ENCODE peak calls at places on chromosomes 13 and 19, in four cellular contexts. N is suprapubic skin, P is SW480, T is RCC 7860. E is an unnamed sample.

GRCh38 chr13:33531484-33531883 is 245.9 kb upstream of the STARD13 start:
- DNase-seq in N (no peak), P (no peak), T (no peak), E (no peak)

GRCh38 chr19:13812544-13812943 is 17.3 kb downstream of the ZSWIM4 start:
- DNase-seq in T (no peak), P (no peak), N (no peak), E (no peak)

GRCh38 chr19:51514866-51515481 is 13.4 kb upstream of the SIGLEC12 start:
- DNase-seq in N (no peak), P (peak), T (peak), E (peak)

GRCh38 chr13:80858131-80858530 is 517.2 kb upstream of the SPRY2 start:
- DNase-seq in T (no peak), P (no peak), N (no peak), E (no peak)

GRCh38 chr13:90336507-90336906 is 1011.0 kb upstream of the MIR17HG start:
- DNase-seq in T (no peak), N (no peak), P (no peak), E (no peak)

GRCh38 chr19:2186071-2186846 is 22.5 kb downstream of the DOT1L start:
- DNase-seq in N (peak), T (no peak), P (no peak), E (no peak)

GRCh38 chr13:30696278-30697176 is 38.8 kb upstream of the ALOX5AP start:
- DNase-seq in P (no peak), T (peak), N (peak), E (no peak)

GRCh38 chr19:45913874-45914830 is at the start of gene NANOS2:
- DNase-seq in P (peak), N (no peak), T (no peak), E (no peak)

GRCh38 chr13:100767192-100767591 is 92.6 kb upstream of the TMTC4 start:
- DNase-seq in T (no peak), P (no peak), N (no peak), E (no peak)

GRCh38 chr19:33055718-33056117 is 9.0 kb downstream of the RHPN2 start:
- DNase-seq in P (no peak), N (no peak), T (no peak), E (no peak)

GRCh38 chr13:27131202-27131623 is 40.4 kb downstream of the USP12 start:
- DNase-seq in N (no peak), T (peak), P (no peak), E (no peak)

GRCh38 chr19:15332311-15332996 is at the start of gene BRD4:
- DNase-seq in P (peak), N (peak), T (peak), E (peak)

GRCh38 chr19:4567584-4568071 is 8.1 kb upstream of the SEMA6B start:
- DNase-seq in N (peak), T (no peak), P (no peak), E (no peak)

GRCh38 chr13:24038405-24038804 is 122.1 kb upstream of the SPATA13 start:
- DNase-seq in P (peak), N (no peak), T (no peak), E (no peak)

GRCh38 chr19:55831846-55832245 is at the start of gene NLRP11:
- DNase-seq in P (no peak), N (no peak), T (no peak), E (no peak)

GRCh38 chr13:80070024-80070703 is 270.8 kb downstream of the SPRY2 start:
- DNase-seq in P (peak), N (no peak), T (no peak), E (no peak)

GRCh38 chr19:4431808-4432674 is 25.6 kb downstream of the UBXN6 start:
- DNase-seq in P (no peak), N (no peak), T (no peak), E (no peak)

GRCh38 chr19:881385-882071 is 11.5 kb downstream of the MED16 start:
- DNase-seq in T (no peak), N (no peak), P (no peak), E (no peak)

GRCh38 chr19:2033115-2033824 is 17.8 kb upstream of the BTBD2 start:
- DNase-seq in P (no peak), N (no peak), T (no peak), E (no peak)

GRCh38 chr13:36418022-36418805 is 14.1 kb upstream of the CCNA1 start:
- DNase-seq in N (no peak), P (peak), T (peak), E (no peak)

GRCh38 chr19:17829855-17830566 is 8.7 kb upstream of the INSL3 start:
- DNase-seq in P (peak), T (no peak), N (peak), E (no peak)

GRCh38 chr13:93915269-93915809 is 564.1 kb downstream of the DCT start:
- DNase-seq in N (no peak), P (no peak), T (no peak), E (no peak)

GRCh38 chr19:10001899-10002298 is 8.4 kb downstream of the COL5A3 start:
- DNase-seq in N (no peak), P (peak), T (no peak), E (no peak)

GRCh38 chr13:29654807-29655547 is 59.5 kb upstream of the SLC7A1 start:
- DNase-seq in T (peak), N (no peak), P (no peak), E (no peak)

GRCh38 chr13:45847554-45848224 is 3.9 kb downstream of the SIAH3 start:
- DNase-seq in P (no peak), T (peak), N (no peak), E (no peak)

GRCh38 chr13:64510698-64511097 is 2719.4 kb downstream of the PCDH9 start:
- DNase-seq in P (no peak), N (no peak), T (no peak), E (no peak)

GRCh38 chr13:42099962-42100675 is 51.7 kb downstream of the DGKH start:
- DNase-seq in T (no peak), N (no peak), P (no peak), E (no peak)

GRCh38 chr13:44810067-44810840 is 179.0 kb downstream of the NUFIP1 start:
- DNase-seq in T (no peak), P (no peak), N (no peak), E (no peak)

GRCh38 chr13:31200636-31200970 is 828 bp downstream of the B3GLCT start:
- DNase-seq in P (peak), T (peak), N (peak), E (peak)

E was measured in HTR-8/SVneo.